ENCODE peak calls at places on chromosomes 16 and 17, in seven cellular contexts. One of them, this sample, is unnamed.

GRCh38 chr16:27853101-27853500 is 210.4 kb downstream of the GSG1L start:
- DNase-seq in pulmonary artery endothelial cell: no peak
- DNase-seq in hepatocyte: no peak
- DNase-seq in RWPE1: no peak
- DNase-seq in BJ: no peak
- DNase-seq in fibroblast of lung: no peak
- DNase-seq in epithelial cell of esophagus: no peak
- DNase-seq in this sample: no peak

GRCh38 chr16:61564741-61565140 is 471.5 kb downstream of the CDH8 start:
- DNase-seq in hepatocyte: no peak
- DNase-seq in RWPE1: no peak
- DNase-seq in BJ: no peak
- DNase-seq in pulmonary artery endothelial cell: no peak
- DNase-seq in epithelial cell of esophagus: no peak
- DNase-seq in fibroblast of lung: no peak
- DNase-seq in this sample: no peak

GRCh38 chr17:29733151-29733550 is 110.4 kb upstream of the CORO6 start:
- DNase-seq in epithelial cell of esophagus: peak; percentile 23
- DNase-seq in BJ: no peak
- DNase-seq in pulmonary artery endothelial cell: no peak
- DNase-seq in fibroblast of lung: no peak
- DNase-seq in hepatocyte: no peak
- DNase-seq in RWPE1: no peak
- DNase-seq in this sample: no peak

GRCh38 chr17:62109378-62109902 is 44.4 kb upstream of the MED13 start:
- DNase-seq in hepatocyte: peak; percentile 83
- DNase-seq in epithelial cell of esophagus: peak; percentile 82
- DNase-seq in fibroblast of lung: peak; percentile 77
- DNase-seq in RWPE1: peak; percentile 75
- DNase-seq in pulmonary artery endothelial cell: no peak
- DNase-seq in BJ: no peak
- DNase-seq in this sample: peak; percentile 10

GRCh38 chr17:28570716-28571254 is 539 bp downstream of the PIGS start:
- DNase-seq in RWPE1: no peak
- DNase-seq in fibroblast of lung: no peak
- DNase-seq in pulmonary artery endothelial cell: no peak
- DNase-seq in hepatocyte: peak; percentile 67
- DNase-seq in BJ: no peak
- DNase-seq in epithelial cell of esophagus: peak; percentile 36
- DNase-seq in this sample: no peak

GRCh38 chr17:36188891-36189306 is 7.7 kb downstream of the CCL3L1 start:
- DNase-seq in hepatocyte: no peak
- DNase-seq in BJ: no peak
- DNase-seq in epithelial cell of esophagus: no peak
- DNase-seq in pulmonary artery endothelial cell: no peak
- DNase-seq in RWPE1: no peak
- DNase-seq in fibroblast of lung: no peak
- DNase-seq in this sample: no peak

GRCh38 chr16:89422905-89423630 is 67.3 kb downstream of the ANKRD11 start:
- DNase-seq in fibroblast of lung: peak; percentile 92
- DNase-seq in BJ: no peak
- DNase-seq in RWPE1: no peak
- DNase-seq in pulmonary artery endothelial cell: no peak
- DNase-seq in epithelial cell of esophagus: peak; percentile 43
- DNase-seq in hepatocyte: peak; percentile 28
- DNase-seq in this sample: no peak

GRCh38 chr17:43627657-43628650 is 33.8 kb downstream of the MEOX1 start:
- DNase-seq in epithelial cell of esophagus: no peak
- DNase-seq in BJ: peak; percentile 8
- DNase-seq in fibroblast of lung: no peak
- DNase-seq in RWPE1: no peak
- DNase-seq in hepatocyte: no peak
- DNase-seq in pulmonary artery endothelial cell: no peak
- DNase-seq in this sample: no peak

GRCh38 chr16:8776193-8776592 is 21.2 kb downstream of the TMEM186 start:
- DNase-seq in BJ: no peak
- DNase-seq in pulmonary artery endothelial cell: no peak
- DNase-seq in hepatocyte: no peak
- DNase-seq in RWPE1: peak; percentile 54
- DNase-seq in fibroblast of lung: no peak
- DNase-seq in epithelial cell of esophagus: peak; percentile 93
- DNase-seq in this sample: no peak

GRCh38 chr17:68296217-68297140 is 5.2 kb downstream of the ARSG start:
- DNase-seq in fibroblast of lung: no peak
- DNase-seq in RWPE1: no peak
- DNase-seq in BJ: no peak
- DNase-seq in hepatocyte: no peak
- DNase-seq in pulmonary artery endothelial cell: no peak
- DNase-seq in epithelial cell of esophagus: peak; percentile 67
- DNase-seq in this sample: no peak

GRCh38 chr16:31362476-31363405 is 7.8 kb downstream of the ITGAX start:
- DNase-seq in BJ: no peak
- DNase-seq in fibroblast of lung: no peak
- DNase-seq in RWPE1: no peak
- DNase-seq in epithelial cell of esophagus: no peak
- DNase-seq in hepatocyte: no peak
- DNase-seq in pulmonary artery endothelial cell: no peak
- DNase-seq in this sample: no peak